ENCODE peak calls at places on chromosome 6, in nine cellular contexts. T is lower leg skin, S is AG04450, O is lung, X is GM10248, B is lower lobe of right lung, M is WTC11, A is progenitor cell of endocrine pancreas, R is GM12865. Q is an unnamed sample.

GRCh38 chr6:1797801-1798200 is 188.1 kb downstream of the FOXC1 start:
- DNase-seq in T (no peak), S (no peak), O (no peak), X (no peak), B (no peak), M (no peak), A (no peak), R (peak), Q (peak)

GRCh38 chr6:10190042-10190441 is 224.8 kb downstream of the TFAP2A start:
- DNase-seq in T (no peak), S (no peak), O (no peak), X (no peak), B (no peak), M (no peak), A (no peak), R (no peak), Q (peak)

GRCh38 chr6:16676978-16677377 is 84.3 kb downstream of the ATXN1 start:
- DNase-seq in T (no peak), S (no peak), O (no peak), X (no peak), B (no peak), M (no peak), A (no peak), R (no peak), Q (peak)

GRCh38 chr6:109174911-109175310 is 79.6 kb downstream of the CEP57L1 start:
- DNase-seq in T (no peak), S (no peak), O (no peak), X (no peak), B (no peak), M (no peak), A (no peak), R (no peak), Q (peak)

GRCh38 chr6:43887340-43887858 is 117.4 kb downstream of the VEGFA start:
- DNase-seq in T (no peak), S (no peak), O (no peak), X (no peak), B (no peak), M (no peak), A (no peak), R (no peak), Q (no peak)

GRCh38 chr6:111523484-111524166 is 40.6 kb upstream of the REV3L start:
- DNase-seq in T (no peak), S (no peak), O (no peak), X (no peak), B (no peak), M (no peak), A (no peak), R (no peak), Q (no peak)

GRCh38 chr6:138765896-138766487 is 7.6 kb upstream of the CCDC28A start:
- DNase-seq in T (no peak), S (peak), O (no peak), X (peak), B (no peak), M (no peak), A (no peak), R (peak), Q (peak)

GRCh38 chr6:36615018-36615761 is 21.0 kb downstream of the SRSF3 start:
- DNase-seq in T (peak), S (peak), O (no peak), X (peak), B (peak), M (peak), A (no peak), R (peak), Q (peak)

GRCh38 chr6:74170118-74170517 is 474.1 kb downstream of the CD109 start:
- DNase-seq in T (no peak), S (peak), O (no peak), X (no peak), B (no peak), M (no peak), A (no peak), R (no peak), Q (peak)

GRCh38 chr6:112233864-112234263 is 20.5 kb downstream of the LAMA4 start:
- DNase-seq in T (no peak), S (peak), O (no peak), X (no peak), B (no peak), M (no peak), A (no peak), R (no peak), Q (peak)

GRCh38 chr6:138971601-138972000 is 16.5 kb downstream of the REPS1 start:
- DNase-seq in T (no peak), S (no peak), O (no peak), X (no peak), B (no peak), M (no peak), A (no peak), R (no peak), Q (peak)

GRCh38 chr6:134249412-134249758 is 68.5 kb downstream of the SGK1 start:
- DNase-seq in T (no peak), S (no peak), O (no peak), X (no peak), B (no peak), M (no peak), A (no peak), R (no peak), Q (no peak)

GRCh38 chr6:129593233-129593564 is 116.8 kb downstream of the ARHGAP18 start:
- DNase-seq in T (no peak), S (no peak), O (no peak), X (no peak), B (no peak), M (no peak), A (no peak), R (no peak), Q (peak)

GRCh38 chr6:56727097-56727845 is 84.6 kb upstream of the DST start:
- DNase-seq in T (no peak), S (no peak), O (no peak), X (no peak), B (no peak), M (no peak), A (no peak), R (no peak), Q (peak)

GRCh38 chr6:45737331-45738056 is 278.2 kb downstream of the CLIC5 start:
- DNase-seq in T (no peak), S (no peak), O (no peak), X (peak), B (no peak), M (no peak), A (no peak), R (peak), Q (no peak)

GRCh38 chr6:170314983-170315382 is 8.4 kb downstream of the FAM120B start:
- DNase-seq in T (no peak), S (no peak), O (no peak), X (no peak), B (no peak), M (no peak), A (no peak), R (no peak), Q (no peak)

GRCh38 chr6:107540465-107540857 is 50.5 kb downstream of the SOBP start:
- DNase-seq in T (no peak), S (no peak), O (no peak), X (no peak), B (no peak), M (no peak), A (no peak), R (no peak), Q (no peak)

GRCh38 chr6:84280639-84281038 is 53.2 kb upstream of the CEP162 start:
- DNase-seq in T (no peak), S (no peak), O (no peak), X (no peak), B (no peak), M (no peak), A (no peak), R (no peak), Q (no peak)

GRCh38 chr6:84282566-84282965 is 55.1 kb upstream of the CEP162 start:
- DNase-seq in T (peak), S (no peak), O (peak), X (no peak), B (peak), M (no peak), A (no peak), R (no peak), Q (no peak)

GRCh38 chr6:84280030-84280429 is 52.6 kb upstream of the CEP162 start:
- DNase-seq in T (no peak), S (no peak), O (no peak), X (no peak), B (no peak), M (no peak), A (no peak), R (no peak), Q (peak)

DNA sequence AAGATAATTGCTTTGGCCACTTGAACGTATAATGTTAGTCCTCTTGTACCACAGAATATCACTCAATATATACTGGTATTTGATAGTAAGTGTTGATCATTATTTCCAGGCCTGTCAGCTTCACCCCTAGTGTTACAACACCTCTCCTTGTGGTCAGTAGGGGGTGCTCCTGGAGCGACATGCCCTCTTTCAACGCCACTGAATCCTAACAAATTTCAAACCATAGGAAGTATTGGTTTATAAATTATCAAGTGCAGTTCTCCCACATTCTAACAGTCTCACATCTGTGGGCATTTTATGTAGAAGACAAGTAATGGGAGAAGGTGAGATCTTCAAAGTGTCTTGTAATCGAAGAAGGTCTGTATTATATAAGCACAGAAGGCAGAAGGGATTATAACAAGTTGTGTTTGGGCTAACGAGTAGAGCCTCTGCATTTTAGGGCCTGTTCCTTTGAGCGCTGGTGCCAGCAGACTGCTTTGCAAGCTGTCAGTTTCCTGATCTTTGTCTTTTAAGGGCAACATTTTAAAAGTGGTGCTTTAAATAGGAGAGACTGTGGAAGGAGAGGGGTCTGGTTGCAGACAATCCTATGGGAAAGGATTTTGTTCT is 57.1 kb upstream of the CEP162 start:
- DNase-seq in T (no peak), S (no peak), O (no peak), X (peak), B (no peak), M (peak), A (no peak), R (peak), Q (peak)
- TF ChIP-seq CTCF in T (no peak), S (peak), O (no peak), X (peak), B (no peak), M (peak), A (peak), R (peak), Q (peak)

GRCh38 chr6:152207915-152208714 is 400.6 kb downstream of the ESR1 start:
- DNase-seq in T (no peak), S (no peak), O (no peak), X (no peak), B (no peak), M (no peak), A (no peak), R (no peak), Q (no peak)

GRCh38 chr6:152201134-152201533 is 393.7 kb downstream of the ESR1 start:
- DNase-seq in T (no peak), S (no peak), O (no peak), X (no peak), B (no peak), M (no peak), A (no peak), R (no peak), Q (no peak)

GRCh38 chr6:152204584-152204983 is 397.1 kb downstream of the ESR1 start:
- DNase-seq in T (no peak), S (no peak), O (no peak), X (no peak), B (no peak), M (no peak), A (no peak), R (no peak), Q (no peak)

GRCh38 chr6:152209211-152209610 is 401.7 kb downstream of the ESR1 start:
- DNase-seq in T (no peak), S (no peak), O (no peak), X (no peak), B (no peak), M (no peak), A (no peak), R (no peak), Q (no peak)

DNA sequence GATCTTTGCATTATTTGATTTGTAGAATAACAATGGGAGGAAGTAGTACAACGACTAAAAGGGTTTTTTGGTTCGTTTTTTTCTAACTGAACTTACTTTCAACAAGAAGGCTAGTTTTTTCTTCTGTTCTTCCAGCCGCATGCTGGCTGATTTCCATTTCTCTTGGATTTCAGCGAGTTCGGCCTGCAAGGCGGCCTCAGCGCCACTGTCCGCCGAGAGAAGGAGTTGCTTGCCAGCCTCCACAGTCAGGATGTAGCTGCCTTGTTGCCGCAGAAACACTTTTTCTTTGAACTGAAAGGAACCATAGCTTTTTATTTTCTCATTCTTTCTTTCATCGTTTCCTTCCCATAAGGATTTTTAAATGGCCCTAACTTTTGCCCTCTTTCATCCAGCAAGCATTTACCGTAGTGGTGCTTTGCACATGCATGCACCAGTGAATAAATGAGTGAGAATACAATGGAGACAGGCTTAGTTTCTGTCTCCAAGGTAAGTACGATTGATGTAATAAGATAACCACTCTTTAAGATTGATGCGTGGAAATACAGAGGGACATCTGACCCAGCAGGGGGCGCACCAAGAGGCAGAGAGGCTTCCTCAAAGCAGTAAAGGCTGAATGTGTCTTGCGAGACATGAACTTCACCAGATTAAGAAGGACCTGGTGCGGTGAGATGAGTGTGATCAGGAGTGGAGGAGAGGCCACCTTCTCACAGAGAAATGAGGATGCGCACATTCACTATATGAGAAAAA is 398.8 kb downstream of the ESR1 start:
- DNase-seq in T (no peak), S (no peak), O (no peak), X (no peak), B (no peak), M (peak), A (no peak), R (peak), Q (peak)
- TF ChIP-seq CTCF in T (no peak), S (peak), O (peak), X (no peak), B (peak), M (peak), A (peak), R (peak), Q (peak)

GRCh38 chr6:17894905-17895304 is 92.5 kb downstream of the KIF13A start:
- DNase-seq in T (no peak), S (no peak), O (no peak), X (no peak), B (no peak), M (no peak), A (no peak), R (no peak), Q (no peak)
- TF ChIP-seq CTCF in T (no peak), S (no peak), O (no peak), X (no peak), B (no peak), M (no peak), A (no peak), R (no peak), Q (no peak)

DNA sequence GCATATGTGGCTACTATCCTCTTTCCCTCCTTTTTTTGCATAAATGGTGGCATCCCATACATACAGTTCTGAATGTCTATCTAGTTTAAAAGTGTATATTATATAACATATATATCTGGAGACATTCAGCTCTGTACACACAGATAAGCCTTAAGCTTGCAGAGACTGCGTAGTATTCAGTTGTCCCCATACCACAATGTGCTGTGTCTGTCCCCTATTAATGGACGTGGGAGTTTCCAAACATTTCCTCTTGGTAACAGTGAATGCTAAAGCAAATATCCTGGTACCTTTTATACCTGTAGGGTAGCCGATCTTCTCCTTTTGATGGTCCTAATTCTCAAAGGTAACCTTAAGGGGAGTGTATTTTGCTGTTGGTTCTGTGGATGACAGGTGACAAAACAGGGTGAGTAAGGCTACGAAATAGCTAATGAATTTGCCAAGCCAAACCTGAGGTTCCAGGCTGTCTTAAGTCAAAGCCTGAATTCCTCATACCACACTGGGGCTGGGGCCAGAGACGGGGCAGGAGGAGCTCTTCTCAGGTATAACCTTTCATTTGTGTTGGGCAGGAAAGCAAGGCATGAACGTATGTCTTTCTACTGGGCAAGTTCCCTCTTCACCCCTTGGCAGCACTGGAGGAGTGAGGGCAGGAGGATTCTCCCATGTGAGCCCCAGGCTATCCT is 7.8 kb upstream of the C2 start:
- DNase-seq in T (no peak), S (no peak), O (no peak), X (no peak), B (no peak), M (no peak), A (no peak), R (no peak), Q (no peak)
- TF ChIP-seq CTCF in T (no peak), S (no peak), O (no peak), X (no peak), B (no peak), M (no peak), A (no peak), R (no peak), Q (no peak)

GRCh38 chr6:33787954-33788693 is 806 bp downstream of the LEMD2 start:
- DNase-seq in T (peak), S (peak), O (peak), X (peak), B (peak), M (no peak), A (no peak), R (peak), Q (peak)

GRCh38 chr6:33787336-33787953 is 1.5 kb downstream of the LEMD2 start:
- DNase-seq in T (no peak), S (no peak), O (no peak), X (no peak), B (no peak), M (no peak), A (no peak), R (no peak), Q (peak)

GRCh38 chr6:33789550-33789895 is 593 bp upstream of the LEMD2 start:
- DNase-seq in T (no peak), S (no peak), O (no peak), X (no peak), B (no peak), M (no peak), A (no peak), R (no peak), Q (no peak)

GRCh38 chr6:33790306-33790855 is 1.5 kb upstream of the LEMD2 start:
- DNase-seq in T (no peak), S (no peak), O (no peak), X (no peak), B (no peak), M (no peak), A (no peak), R (no peak), Q (no peak)

GRCh38 chr6:33788694-33789549 is at the start of gene LEMD2:
- DNase-seq in T (peak), S (peak), O (peak), X (peak), B (peak), M (peak), A (peak), R (peak), Q (peak)
- TF ChIP-seq CTCF in T (no peak), S (no peak), O (no peak), X (no peak), B (no peak), M (no peak), A (no peak), R (no peak), Q (peak)

GRCh38 chr6:3939559-3939958 is 90.4 kb downstream of the FAM50B start:
- DNase-seq in T (no peak), S (no peak), O (no peak), X (no peak), B (no peak), M (no peak), A (no peak), R (no peak), Q (no peak)

GRCh38 chr6:3939964-3940363 is 90.8 kb downstream of the FAM50B start:
- DNase-seq in T (no peak), S (no peak), O (no peak), X (no peak), B (no peak), M (no peak), A (no peak), R (peak), Q (no peak)

GRCh38 chr6:3940703-3941102 is 91.5 kb downstream of the FAM50B start:
- DNase-seq in T (no peak), S (no peak), O (no peak), X (no peak), B (no peak), M (no peak), A (no peak), R (no peak), Q (no peak)

GRCh38 chr6:3943373-3943772 is 94.2 kb downstream of the FAM50B start:
- DNase-seq in T (no peak), S (no peak), O (no peak), X (no peak), B (no peak), M (no peak), A (no peak), R (no peak), Q (no peak)

GRCh38 chr6:3938715-3939376 is 89.7 kb downstream of the FAM50B start:
- DNase-seq in T (no peak), S (no peak), O (no peak), X (no peak), B (no peak), M (no peak), A (no peak), R (no peak), Q (no peak)
- TF ChIP-seq CTCF in T (no peak), S (no peak), O (no peak), X (no peak), B (no peak), M (no peak), A (no peak), R (no peak), Q (no peak)

GRCh38 chr6:157840776-157841175 is 17.7 kb downstream of the SNX9 start:
- DNase-seq in T (no peak), S (peak), O (no peak), X (no peak), B (no peak), M (no peak), A (no peak), R (no peak), Q (peak)
- TF ChIP-seq CTCF in T (no peak), S (no peak), O (no peak), X (no peak), B (no peak), M (no peak), A (no peak), R (no peak), Q (no peak)